ENCODE peak calls at places on chromosomes 16 and 17, in nine cellular contexts. N is heart right ventricle, L is PC-3, S is hepatocyte, T is fibroblast of lung, F is adrenal gland, R is left ventricle myocardium inferior, D is PC-9, P is psoas muscle. V is an unnamed sample.

GRCh38 chr17:16419074-16419928 is 3.9 kb downstream of the TRPV2 start:
- DNase-seq in N (no peak), L (peak; percentile 94), S (peak; percentile 84), T (peak; percentile 85), F (peak; percentile 81), R (no peak), D (peak; percentile 66), P (no peak), V (no peak)

GRCh38 chr17:82237746-82238561 is 9.1 kb downstream of the SLC16A3 start:
- DNase-seq in N (no peak), L (no peak), S (no peak), T (no peak), F (no peak), R (peak; percentile 14), D (no peak), P (peak; percentile 22), V (no peak)

GRCh38 chr17:3982113-3982512 is 17.9 kb upstream of the ATP2A3 start:
- DNase-seq in N (no peak), L (no peak), S (no peak), T (no peak), F (no peak), R (no peak), D (no peak), P (no peak), V (no peak)

GRCh38 chr17:7266784-7267183 is 4.5 kb upstream of the CLDN7 start:
- DNase-seq in N (no peak), L (no peak), S (peak; percentile 18), T (no peak), F (no peak), R (no peak), D (no peak), P (no peak), V (no peak)

GRCh38 chr16:56708821-56709685 is 20.9 kb upstream of the NUP93 start:
- DNase-seq in N (no peak), L (no peak), S (no peak), T (no peak), F (peak; percentile 37), R (no peak), D (no peak), P (no peak), V (no peak)

GRCh38 chr17:74962622-74963394 is 9.8 kb downstream of the HID1 start:
- DNase-seq in N (no peak), L (no peak), S (no peak), T (no peak), F (no peak), R (no peak), D (no peak), P (no peak), V (no peak)

GRCh38 chr16:29009838-29010166 is 24.9 kb downstream of the LAT start:
- DNase-seq in N (no peak), L (no peak), S (no peak), T (no peak), F (no peak), R (no peak), D (no peak), P (no peak), V (no peak)

GRCh38 chr16:22313141-22313781 is 16.1 kb downstream of the POLR3E start:
- DNase-seq in N (no peak), L (no peak), S (no peak), T (no peak), F (peak; percentile 43), R (no peak), D (no peak), P (no peak), V (no peak)

GRCh38 chr16:87635541-87636049 is 33.3 kb downstream of the JPH3 start:
- DNase-seq in N (peak; percentile 47), L (peak; percentile 57), S (peak; percentile 58), T (peak; percentile 28), F (peak; percentile 81), R (peak; percentile 44), D (peak; percentile 57), P (peak; percentile 62), V (peak; percentile 42)

GRCh38 chr16:87636741-87637140 is 34.4 kb downstream of the JPH3 start:
- DNase-seq in N (no peak), L (no peak), S (no peak), T (no peak), F (no peak), R (no peak), D (no peak), P (no peak), V (no peak)

GRCh38 chr16:87637357-87637756 is 35.0 kb downstream of the JPH3 start:
- DNase-seq in N (no peak), L (no peak), S (no peak), T (no peak), F (no peak), R (no peak), D (no peak), P (no peak), V (no peak)

GRCh38 chr16:87634411-87634810 is 32.1 kb downstream of the JPH3 start:
- DNase-seq in N (no peak), L (no peak), S (no peak), T (no peak), F (no peak), R (no peak), D (no peak), P (no peak), V (no peak)

DNA sequence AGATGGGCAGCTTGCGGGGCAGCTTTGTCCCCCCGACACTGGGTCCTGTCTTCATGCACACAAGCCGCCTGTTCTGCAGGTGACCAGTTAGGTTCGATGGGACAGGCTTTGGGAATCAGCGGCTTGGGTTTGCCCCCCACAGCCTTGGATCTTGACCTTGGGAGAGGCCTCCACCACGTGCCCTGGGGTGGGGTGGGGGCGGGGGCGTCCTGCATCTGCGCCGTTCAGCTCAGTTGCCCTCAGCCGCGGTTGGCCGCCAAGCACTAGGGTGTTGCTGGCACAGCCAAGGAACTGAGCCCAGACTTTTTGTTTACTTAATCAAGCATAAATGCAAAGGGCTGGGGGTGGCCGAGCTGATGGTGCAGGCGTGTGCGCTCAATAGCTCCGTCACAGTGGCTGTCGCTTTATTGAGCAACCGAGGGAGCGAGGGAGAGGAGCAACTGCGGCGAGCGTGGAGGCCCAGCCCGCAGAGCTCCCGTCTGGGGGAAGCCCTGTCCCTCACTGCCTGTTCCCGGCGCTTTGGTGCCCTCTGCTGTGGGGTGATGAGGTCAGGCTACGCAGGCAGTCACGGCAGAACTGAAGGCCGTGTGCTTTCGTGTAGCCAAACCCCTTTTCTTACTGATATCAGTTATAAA is 33.9 kb downstream of the JPH3 start:
- DNase-seq in N (peak; percentile 80), L (peak; percentile 76), S (peak; percentile 85), T (peak; percentile 83), F (peak; percentile 92), R (peak; percentile 84), D (peak; percentile 84), P (peak; percentile 85), V (peak; percentile 82)
- TF ChIP-seq CTCF in N (peak; percentile 47), L (peak; percentile 69), S (peak; percentile 62), T (peak; percentile 73), F (peak; percentile 73), R (peak; percentile 79), D (peak; percentile 67), P (peak; percentile 65), V (peak; percentile 60)

GRCh38 chr17:76474894-76475293 is 7.5 kb downstream of the AANAT start:
- DNase-seq in N (no peak), L (no peak), S (no peak), T (no peak), F (no peak), R (no peak), D (no peak), P (no peak), V (no peak)

GRCh38 chr17:76473541-76473985 is 6.2 kb downstream of the AANAT start:
- DNase-seq in N (no peak), L (no peak), S (no peak), T (no peak), F (no peak), R (no peak), D (no peak), P (no peak), V (no peak)

GRCh38 chr17:76474238-76474637 is 6.8 kb downstream of the AANAT start:
- DNase-seq in N (no peak), L (no peak), S (no peak), T (no peak), F (no peak), R (no peak), D (no peak), P (no peak), V (no peak)

GRCh38 chr17:76476736-76477135 is 9.3 kb downstream of the AANAT start:
- DNase-seq in N (no peak), L (no peak), S (no peak), T (no peak), F (no peak), R (no peak), D (no peak), P (no peak), V (no peak)

GRCh38 chr17:76475302-76475701 is 7.9 kb downstream of the AANAT start:
- DNase-seq in N (no peak), L (no peak), S (no peak), T (no peak), F (no peak), R (no peak), D (no peak), P (no peak), V (no peak)
- H3K36me3 ChIP-seq in N (no peaks in the 10 kb centered on the region), L (no peaks in the 10 kb centered on the region), S (no peaks in the 10 kb centered on the region), T (no peaks in the 10 kb centered on the region), F (peaks cover 7% of the 10 kb centered on the region), R (peaks cover 54% of the 10 kb centered on the region), D (no peaks in the 10 kb centered on the region), P (no peaks in the 10 kb centered on the region), V (peaks cover 24% of the 10 kb centered on the region)

GRCh38 chr17:79788455-79788854 is 8.4 kb downstream of the CBX8 start:
- DNase-seq in N (no peak), L (no peak), S (no peak), T (no peak), F (no peak), R (no peak), D (no peak), P (no peak), V (no peak)

GRCh38 chr17:79788989-79789942 is 7.6 kb downstream of the CBX8 start:
- DNase-seq in N (no peak), L (no peak), S (peak; percentile 40), T (no peak), F (no peak), R (no peak), D (no peak), P (no peak), V (no peak)

GRCh38 chr17:79790805-79791353 is 6.0 kb downstream of the CBX8 start:
- DNase-seq in N (no peak), L (no peak), S (no peak), T (no peak), F (no peak), R (no peak), D (no peak), P (no peak), V (no peak)

GRCh38 chr17:79791354-79792123 is 5.3 kb downstream of the CBX8 start:
- DNase-seq in N (no peak), L (no peak), S (no peak), T (no peak), F (no peak), R (no peak), D (no peak), P (no peak), V (no peak)

DNA sequence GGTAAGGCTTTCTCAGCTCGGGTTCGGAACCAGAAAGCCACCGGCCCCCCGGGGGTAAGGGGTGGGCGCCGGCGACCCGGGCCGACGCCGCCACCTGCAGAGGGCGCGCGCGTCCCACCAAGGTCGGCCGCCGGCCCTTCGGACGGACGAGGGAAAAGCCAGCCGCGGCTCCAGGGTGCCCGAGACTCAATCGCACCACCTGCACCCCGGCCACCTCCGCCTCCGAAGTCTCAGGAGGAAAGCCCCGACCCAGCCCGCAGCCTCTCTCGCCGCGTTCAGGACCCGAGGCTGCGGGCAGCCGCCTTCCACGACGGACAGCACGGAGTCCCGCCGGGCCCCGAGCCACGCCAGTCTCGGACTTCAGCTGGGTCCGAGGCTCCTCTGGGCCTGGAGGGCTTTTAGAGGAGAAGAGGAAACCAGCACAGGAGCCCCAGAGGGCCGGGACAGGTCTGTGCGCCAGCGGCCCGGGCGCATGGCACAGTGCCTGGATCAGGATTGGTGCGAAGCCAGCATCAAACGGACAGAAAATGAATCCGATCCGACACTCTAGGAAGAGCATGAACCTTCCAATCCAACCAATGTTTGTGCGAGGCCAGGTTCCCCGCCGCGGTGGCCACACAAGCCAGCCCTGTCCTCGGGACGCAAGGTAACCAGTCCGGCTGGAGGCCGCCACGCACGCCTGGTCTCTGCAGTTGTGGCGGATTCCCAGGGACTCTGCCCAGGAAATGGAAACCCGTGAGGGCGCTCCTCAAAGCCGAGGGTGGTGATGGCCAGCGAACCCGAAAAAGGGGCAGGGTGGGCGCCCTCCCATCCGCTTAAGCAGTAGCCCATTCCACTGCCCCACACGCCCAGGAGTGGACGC is 6.7 kb downstream of the CBX8 start:
- DNase-seq in N (no peak), L (peak; percentile 65), S (peak; percentile 79), T (no peak), F (no peak), R (no peak), D (peak; percentile 50), P (peak; percentile 55), V (no peak)
- TF ChIP-seq CTCF in N (peak; percentile 69), L (peak; percentile 92), S (peak; percentile 89), T (peak; percentile 25), F (peak; percentile 50), R (peak; percentile 78), D (peak; percentile 73), P (peak; percentile 68), V (peak; percentile 58)

GRCh38 chr16:23435500-23435899 is 17.5 kb downstream of the COG7 start:
- DNase-seq in N (peak; percentile 28), L (peak; percentile 72), S (peak; percentile 71), T (peak; percentile 61), F (peak; percentile 77), R (peak; percentile 39), D (peak; percentile 67), P (peak; percentile 52), V (peak; percentile 64)

GRCh38 chr16:23436992-23437391 is 16.0 kb downstream of the COG7 start:
- DNase-seq in N (no peak), L (no peak), S (no peak), T (no peak), F (no peak), R (no peak), D (no peak), P (no peak), V (no peak)

GRCh38 chr16:23432176-23433128 is 20.5 kb downstream of the COG7 start:
- DNase-seq in N (no peak), L (no peak), S (no peak), T (no peak), F (no peak), R (no peak), D (no peak), P (no peak), V (no peak)

GRCh38 chr16:23433261-23433920 is 19.6 kb downstream of the COG7 start:
- DNase-seq in N (no peak), L (no peak), S (no peak), T (no peak), F (no peak), R (no peak), D (no peak), P (no peak), V (no peak)

GRCh38 chr16:23434380-23434779 is 18.6 kb downstream of the COG7 start:
- DNase-seq in N (peak; percentile 31), L (peak; percentile 71), S (peak; percentile 78), T (peak; percentile 82), F (no peak), R (no peak), D (peak; percentile 28), P (no peak), V (peak; percentile 39)
- H3K36me3 ChIP-seq in N (peaks cover 88% of the 10 kb centered on the region), L (peaks cover 12% of the 10 kb centered on the region), S (peaks cover 5% of the 10 kb centered on the region), T (peaks cover 7% of the 10 kb centered on the region), F (peaks cover 48% of the 10 kb centered on the region), R (peaks cover 66% of the 10 kb centered on the region), D (peaks cover 27% of the 10 kb centered on the region), P (no peaks in the 10 kb centered on the region), V (no peaks in the 10 kb centered on the region)

V was measured in body of pancreas.